ENCODE peak calls at places on chromosomes 4 and X, in nine cellular contexts. P is left ventricle myocardium inferior; Q is CD8-positive, alpha-beta T cell; O is ascending aorta; N is lower leg skin; U is cardiac muscle cell; G is psoas muscle; R is sigmoid colon; B is SW480. Y is an unnamed sample.

GRCh38 chr4:186848437-186848836 is 124.8 kb upstream of the FAT1 start:
- DNase-seq in U (no peak), G (no peak), N (no peak), Q (no peak), P (no peak), O (no peak), B (no peak), R (no peak), Y (no peak)

GRCh38 chrX:26286836-26287235 is 70.9 kb downstream of the MAGEB5 start:
- DNase-seq in O (no peak), B (no peak), N (no peak), P (no peak), G (no peak), U (no peak), Q (no peak), R (no peak), Y (no peak)

GRCh38 chr4:186144180-186144579 is 39.7 kb downstream of the FAM149A start:
- DNase-seq in O (no peak), G (no peak), P (peak), N (no peak), Q (no peak), R (no peak), U (peak), B (peak), Y (no peak)

GRCh38 chr4:31667701-31668100 is 947.5 kb downstream of the PCDH7 start:
- DNase-seq in P (no peak), R (no peak), B (no peak), N (no peak), O (no peak), Q (no peak), G (no peak), U (no peak), Y (no peak)

GRCh38 chr4:91058345-91058744 is 931.2 kb downstream of the CCSER1 start:
- DNase-seq in N (no peak), G (no peak), U (no peak), B (no peak), P (no peak), R (no peak), O (no peak), Q (no peak), Y (no peak)

GRCh38 chrX:139720136-139720535 is 12.2 kb upstream of the MCF2 start:
- DNase-seq in O (no peak), G (no peak), R (no peak), U (peak), P (no peak), N (no peak), Q (no peak), B (no peak), Y (no peak)

GRCh38 chr4:140931904-140932303 is 175.7 kb upstream of the TBC1D9 start:
- DNase-seq in Q (no peak), G (no peak), O (no peak), P (no peak), R (no peak), B (no peak), N (no peak), U (no peak), Y (no peak)

GRCh38 chr4:153987291-153987690 is 198.4 kb upstream of the SFRP2 start:
- DNase-seq in R (no peak), B (no peak), G (no peak), P (no peak), O (no peak), Q (no peak), N (no peak), U (no peak), Y (no peak)

GRCh38 chr4:67542076-67542475 is 3.2 kb downstream of the CENPC start:
- DNase-seq in P (no peak), R (no peak), G (no peak), B (no peak), U (no peak), N (no peak), O (no peak), Q (no peak), Y (no peak)

GRCh38 chrX:22278375-22278774 is 5.7 kb downstream of the CBLL2 start:
- DNase-seq in N (no peak), B (peak), P (no peak), G (no peak), Q (no peak), R (no peak), O (no peak), U (peak), Y (no peak)

GRCh38 chr4:171024720-171025303 is 788.4 kb upstream of the GALNTL6 start:
- DNase-seq in B (no peak), G (no peak), Q (no peak), R (no peak), P (no peak), N (no peak), O (no peak), U (no peak), Y (no peak)

GRCh38 chr4:40264995-40265909 is 68.4 kb downstream of the RHOH start:
- DNase-seq in G (no peak), B (no peak), O (no peak), R (no peak), U (peak), P (peak), N (no peak), Q (peak), Y (no peak)

GRCh38 chr4:56468097-56468422 is 643 bp downstream of the SRP72 start:
- DNase-seq in O (no peak), R (no peak), Q (peak), B (peak), N (peak), P (no peak), U (peak), G (no peak), Y (peak)

GRCh38 chr4:70425306-70425705 is 27.6 kb downstream of the OPRPN start:
- DNase-seq in R (no peak), P (no peak), G (no peak), B (no peak), U (no peak), Q (no peak), O (no peak), N (no peak), Y (no peak)

GRCh38 chr4:1045595-1046201 is 34.3 kb downstream of the FGFRL1 start:
- DNase-seq in R (peak), B (no peak), P (no peak), O (no peak), Q (no peak), G (peak), U (no peak), N (no peak), Y (no peak)

GRCh38 chr4:21529214-21529613 is 419.4 kb downstream of the KCNIP4 start:
- DNase-seq in O (no peak), B (no peak), N (no peak), R (no peak), U (no peak), P (no peak), Q (no peak), G (no peak), Y (no peak)

GRCh38 chrX:10450229-10450958 is 170.0 kb downstream of the MID1 start:
- DNase-seq in N (no peak), G (no peak), B (no peak), U (no peak), P (no peak), R (no peak), Q (no peak), O (no peak), Y (no peak)

GRCh38 chr4:119080721-119081541 is 54.7 kb upstream of the MYOZ2 start:
- DNase-seq in B (peak), Q (no peak), N (no peak), R (no peak), U (no peak), O (no peak), P (no peak), G (no peak), Y (no peak)

GRCh38 chr4:1720163-1720983 is 750 bp downstream of the TMEM129 start:
- DNase-seq in R (no peak), G (peak), P (peak), N (no peak), U (peak), Q (peak), O (no peak), B (no peak), Y (peak)

GRCh38 chr4:42151568-42152506 is 618 bp downstream of the BEND4 start:
- DNase-seq in R (no peak), N (no peak), B (no peak), O (no peak), U (peak), G (peak), Q (no peak), P (no peak), Y (no peak)

GRCh38 chr4:76539979-76540378 is 105.0 kb downstream of the SHROOM3 start:
- DNase-seq in N (no peak), R (no peak), O (no peak), Q (no peak), G (no peak), P (no peak), B (no peak), U (peak), Y (no peak)

GRCh38 chr4:15005474-15006115 is 3.3 kb downstream of the CPEB2 start:
- DNase-seq in N (no peak), B (no peak), P (no peak), O (no peak), Q (no peak), G (no peak), U (no peak), R (no peak), Y (no peak)

GRCh38 chrX:10615931-10616780 is 4.2 kb downstream of the MID1 start:
- DNase-seq in N (peak), G (no peak), R (peak), U (peak), P (no peak), Q (no peak), B (peak), O (no peak), Y (no peak)

GRCh38 chr4:80803337-80803736 is 227.2 kb upstream of the BMP3 start:
- DNase-seq in G (no peak), Q (no peak), N (no peak), B (no peak), O (no peak), U (no peak), R (no peak), P (no peak), Y (no peak)

GRCh38 chr4:126916626-126917140 is 716.1 kb upstream of the INTU start:
- DNase-seq in G (no peak), N (peak), Q (no peak), O (no peak), P (no peak), B (no peak), R (no peak), U (no peak), Y (no peak)

GRCh38 chr4:52780206-52780605 is 29.0 kb upstream of the ERVMER34-1 start:
- DNase-seq in U (no peak), R (no peak), P (peak), G (no peak), B (no peak), Q (no peak), O (no peak), N (peak), Y (no peak)

GRCh38 chrX:34578237-34578636 is 78.8 kb downstream of the TMEM47 start:
- DNase-seq in N (no peak), U (peak), O (no peak), R (no peak), G (no peak), P (no peak), B (peak), Q (no peak), Y (no peak)

GRCh38 chr4:21012851-21013331 is 312.6 kb downstream of the PACRGL start:
- DNase-seq in P (no peak), U (no peak), N (no peak), Q (no peak), G (no peak), R (no peak), B (peak), O (no peak), Y (no peak)